ENCODE peak calls at places on chromosomes 7 and 10, in four cellular contexts. H is A549, G is breast epithelium, P is esophagus squamous epithelium. B is an unnamed sample.

GRCh38 chr7:36391436-36392198 is 2.0 kb downstream of the ANLN start:
- DNase-seq in G (no peak), P (no peak), H (no peak), B (no peak)

GRCh38 chr10:76040107-76040829 is 608.8 kb downstream of the LRMDA start:
- DNase-seq in P (no peak), G (no peak), H (no peak), B (no peak)

GRCh38 chr7:143362126-143362961 is at the start of gene FAM131B:
- DNase-seq in G (no peak), P (no peak), H (no peak), B (peak)

GRCh38 chr7:81402227-81402626 is 367.6 kb downstream of the HGF start:
- DNase-seq in H (no peak), G (no peak), P (no peak), B (no peak)

GRCh38 chr10:44280211-44280610 is 104.7 kb downstream of the CXCL12 start:
- DNase-seq in H (no peak), G (no peak), P (no peak), B (no peak)

GRCh38 chr10:126126023-126126422 is 229.7 kb downstream of the FANK1 start:
- DNase-seq in H (no peak), G (no peak), P (no peak), B (no peak)

GRCh38 chr7:155947051-155947450 is 134.8 kb upstream of the SHH start:
- DNase-seq in P (no peak), H (no peak), G (no peak), B (no peak)

GRCh38 chr10:68253356-68253755 is 21.4 kb upstream of the ATOH7 start:
- DNase-seq in G (no peak), P (no peak), H (no peak), B (no peak)

GRCh38 chr7:85023066-85023687 is 163.7 kb downstream of the SEMA3D start:
- DNase-seq in G (no peak), P (no peak), H (no peak), B (no peak)

GRCh38 chr7:90777075-90777864 is 181.1 kb downstream of the CDK14 start:
- DNase-seq in P (no peak), H (no peak), G (no peak), B (no peak)

GRCh38 chr7:139566075-139566474 is 42.6 kb downstream of the CLEC2L start:
- DNase-seq in G (no peak), H (no peak), P (no peak), B (no peak)

GRCh38 chr7:99943641-99944507 is 14.5 kb upstream of the GJC3 start:
- DNase-seq in P (no peak), G (peak), H (no peak), B (no peak)

GRCh38 chr10:103847909-103848468 is 7.4 kb downstream of the SH3PXD2A start:
- DNase-seq in P (no peak), H (peak), G (no peak), B (peak)

GRCh38 chr10:44932338-44933116 is 21.4 kb downstream of the TMEM72 start:
- DNase-seq in G (peak), P (peak), H (peak), B (peak)

GRCh38 chr7:95730493-95731280 is 41.7 kb upstream of the DYNC1I1 start:
- DNase-seq in G (no peak), H (no peak), P (no peak), B (no peak)

GRCh38 chr7:92751902-92752901 is 84.2 kb downstream of the CDK6 start:
- DNase-seq in P (no peak), G (no peak), H (peak), B (no peak)

GRCh38 chr7:56023500-56023899 is 27.7 kb downstream of the PSPH start:
- DNase-seq in G (no peak), P (no peak), H (no peak), B (no peak)

GRCh38 chr10:12774219-12774894 is 227.2 kb downstream of the CCDC3 start:
- DNase-seq in G (no peak), P (no peak), H (no peak), B (peak)

GRCh38 chr10:130109796-130110235 is 814 bp downstream of the C10orf143 start:
- DNase-seq in G (peak), P (peak), H (peak), B (peak)

GRCh38 chr10:102713483-102713813 is 749 bp downstream of the ARL3 start:
- DNase-seq in G (no peak), H (peak), P (no peak), B (no peak)

GRCh38 chr10:102715880-102716279 is 1.4 kb downstream of the SFXN2 start:
- DNase-seq in H (no peak), P (no peak), G (no peak), B (no peak)

GRCh38 chr10:102714621-102715455 is at the start of gene SFXN2:
- DNase-seq in P (no peak), G (no peak), H (no peak), B (no peak)

GRCh38 chr10:102712843-102713242 is 1.4 kb downstream of the ARL3 start:
- DNase-seq in P (no peak), H (no peak), G (no peak), B (no peak)

DNA sequence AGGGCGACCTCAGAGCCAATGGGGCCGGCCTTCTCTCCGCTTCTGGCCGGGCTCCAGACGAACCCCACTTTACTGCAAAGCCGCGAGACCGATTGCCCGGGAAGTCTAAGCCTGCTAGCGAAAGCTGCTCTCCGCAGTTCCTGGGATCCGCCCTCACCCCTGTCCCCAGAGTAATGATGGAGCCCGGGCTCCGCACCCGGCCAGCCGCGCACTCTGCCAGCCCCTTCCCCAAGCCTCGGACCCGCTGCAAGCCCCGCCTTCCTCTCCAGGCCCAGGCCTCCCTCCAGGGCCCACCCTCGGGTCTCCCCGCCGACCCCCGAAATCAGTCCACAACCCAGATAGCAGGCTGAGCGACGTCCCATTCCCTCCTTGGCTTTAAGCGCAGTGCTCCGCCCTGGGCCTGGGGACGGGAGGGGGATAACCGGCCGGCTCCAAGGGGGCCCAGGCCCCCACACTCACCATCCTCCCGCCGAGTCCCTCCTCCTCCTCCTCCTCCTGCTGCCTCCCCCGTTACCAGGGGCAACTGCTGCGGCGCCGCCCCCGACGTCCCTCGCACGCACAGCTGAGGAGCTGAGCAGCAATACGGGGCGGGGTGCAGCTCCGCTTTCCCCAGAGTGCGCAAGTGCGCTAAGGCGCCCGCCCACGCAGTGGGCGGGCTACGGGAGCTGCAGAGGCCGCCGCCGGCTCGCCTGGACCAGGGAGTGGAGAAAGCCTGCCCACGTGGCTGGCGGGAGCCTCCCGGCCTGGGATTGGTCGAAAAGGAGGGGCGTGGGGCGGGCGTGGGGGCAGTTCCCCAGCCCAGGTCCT is at the start of gene ARL3:
- DNase-seq in P (peak), H (peak), G (peak), B (peak)
- H3K4me3 ChIP-seq in P (peak), H (peak), G (peak), B (peak)

GRCh38 chr10:4512557-4513286 is 313.3 kb upstream of the AKR1E2 start:
- DNase-seq in H (peak), G (no peak), P (no peak), B (peak)
- TF ChIP-seq CTCF in H (peak), G (peak), P (no peak), B (peak)

GRCh38 chr10:11178606-11179221 is 161.0 kb downstream of the CELF2 start:
- DNase-seq in G (no peak), H (no peak), P (no peak), B (no peak)
- TF ChIP-seq POLR2A in G (no peak), H (no peak), P (no peak), B (no peak)

DNA sequence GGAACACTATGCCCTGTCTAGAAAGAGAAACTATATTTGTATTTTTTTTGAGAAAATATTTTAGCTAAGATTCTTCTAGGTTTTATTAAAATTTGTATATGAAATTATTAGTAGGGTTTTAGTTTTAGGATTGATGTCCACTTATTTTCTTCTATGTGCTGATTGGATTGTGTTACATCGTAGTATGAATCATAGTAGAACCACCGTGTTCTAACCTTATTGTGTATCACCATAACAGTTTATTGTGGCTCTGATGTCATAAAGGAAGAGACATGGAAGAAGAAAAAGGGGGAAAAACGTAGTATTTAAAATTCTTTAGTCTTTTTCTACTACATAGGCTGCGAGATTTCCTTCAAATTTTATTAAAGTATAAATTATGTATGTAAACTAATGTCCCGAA is 1.9 kb downstream of the AGBL3 start:
- DNase-seq in P (no peak), H (no peak), G (no peak), B (no peak)
- H3K4me3 ChIP-seq in P (no peak), H (peak), G (no peak), B (no peak)

B was measured in sigmoid colon.